ENCODE peak calls at places on chromosomes 3 and 15, in five cellular contexts. T is chondrocyte, E is adrenal gland, W is GM19239, N is fibroblast of mammary gland. R is an unnamed sample.

GRCh38 chr3:5505163-5505562 is 317.7 kb downstream of the EDEM1 start:
- DNase-seq in T (no peak), E (no peak), W (no peak), N (no peak), R (no peak)

GRCh38 chr3:19547665-19548464 is 386.2 kb downstream of the EFHB start:
- DNase-seq in T (no peak), E (no peak), W (no peak), N (no peak), R (no peak)

GRCh38 chr15:44712108-44713005 is 1.0 kb downstream of the B2M start:
- DNase-seq in T (no peak), E (peak), W (no peak), N (peak), R (peak)

GRCh38 chr15:92915766-92916435 is 15.8 kb downstream of the CHD2 start:
- DNase-seq in T (no peak), E (no peak), W (no peak), N (no peak), R (peak)

GRCh38 chr3:134864644-134865043 is 69.6 kb downstream of the EPHB1 start:
- DNase-seq in T (no peak), E (no peak), W (no peak), N (peak), R (no peak)

GRCh38 chr15:60830479-60830878 is 351.5 kb upstream of the ICE2 start:
- DNase-seq in T (no peak), E (no peak), W (no peak), N (peak), R (peak)

GRCh38 chr3:155049959-155050358 is 30.2 kb upstream of the MME start:
- DNase-seq in T (no peak), E (no peak), W (no peak), N (no peak), R (no peak)

GRCh38 chr15:67746022-67746421 is 79.3 kb upstream of the SKOR1 start:
- DNase-seq in T (no peak), E (no peak), W (no peak), N (peak), R (no peak)

GRCh38 chr15:28191832-28192231 is 92.7 kb upstream of the OCA2 start:
- DNase-seq in T (no peak), E (peak), W (no peak), N (peak), R (peak)

GRCh38 chr15:78195735-78196201 is 38.6 kb downstream of the ACSBG1 start:
- DNase-seq in T (peak), E (peak), W (peak), N (no peak), R (no peak)

GRCh38 chr3:165643433-165643824 is 193.8 kb downstream of the BCHE start:
- DNase-seq in T (no peak), E (no peak), W (no peak), N (peak), R (peak)

GRCh38 chr3:31610700-31611275 is 78.1 kb downstream of the STT3B start:
- DNase-seq in T (no peak), E (no peak), W (no peak), N (peak), R (peak)

GRCh38 chr3:45950686-45951600 is 7.7 kb downstream of the CXCR6 start:
- DNase-seq in T (no peak), E (no peak), W (no peak), N (no peak), R (no peak)

GRCh38 chr15:30962079-30962478 is 29.3 kb downstream of the MTMR10 start:
- DNase-seq in T (no peak), E (no peak), W (no peak), N (no peak), R (no peak)

GRCh38 chr3:53900666-53901331 is 9.1 kb upstream of the SELENOK start:
- DNase-seq in T (no peak), E (no peak), W (no peak), N (no peak), R (no peak)

GRCh38 chr15:23467110-23467600 is 20.1 kb upstream of the GOLGA6L2 start:
- DNase-seq in T (no peak), E (no peak), W (peak), N (peak), R (peak)

GRCh38 chr3:161014997-161015749 is 90.0 kb downstream of the B3GALNT1 start:
- DNase-seq in T (no peak), E (no peak), W (no peak), N (no peak), R (no peak)

GRCh38 chr15:94252906-94253305 is 21.5 kb downstream of the MCTP2 start:
- DNase-seq in T (no peak), E (no peak), W (no peak), N (no peak), R (no peak)

GRCh38 chr3:44289882-44290462 is 48.3 kb downstream of the TOPAZ1 start:
- DNase-seq in T (no peak), E (no peak), W (no peak), N (no peak), R (no peak)

GRCh38 chr3:133464573-133464972 is 64.7 kb downstream of the BFSP2 start:
- DNase-seq in T (no peak), E (no peak), W (no peak), N (peak), R (peak)

GRCh38 chr15:34360298-34360697 is 6.7 kb downstream of the LPCAT4 start:
- DNase-seq in T (no peak), E (no peak), W (no peak), N (no peak), R (no peak)

GRCh38 chr3:16697437-16698258 is 92.4 kb upstream of the DAZL start:
- DNase-seq in T (no peak), E (no peak), W (no peak), N (peak), R (peak)

GRCh38 chr3:160437083-160437455 is 12.5 kb downstream of the TRIM59 start:
- DNase-seq in T (no peak), E (no peak), W (no peak), N (no peak), R (no peak)

GRCh38 chr3:170725285-170725731 is 139.4 kb upstream of the SLC7A14 start:
- DNase-seq in T (no peak), E (no peak), W (no peak), N (peak), R (no peak)

GRCh38 chr15:40992241-40992741 is 39.0 kb downstream of the CHAC1 start:
- DNase-seq in T (no peak), E (no peak), W (no peak), N (no peak), R (no peak)

GRCh38 chr3:69671082-69671952 is 67.9 kb upstream of the MITF start:
- DNase-seq in T (no peak), E (peak), W (peak), N (peak), R (peak)

GRCh38 chr3:120196333-120196732 is 88.7 kb downstream of the GPR156 start:
- DNase-seq in T (no peak), E (no peak), W (no peak), N (no peak), R (no peak)

GRCh38 chr3:74045000-74045399 is 420.3 kb upstream of the PDZRN3 start:
- DNase-seq in T (no peak), E (no peak), W (no peak), N (no peak), R (no peak)

GRCh38 chr15:42343596-42344232 is 15.6 kb upstream of the CAPN3 start:
- DNase-seq in T (no peak), E (no peak), W (no peak), N (no peak), R (no peak)

GRCh38 chr15:78265752-78266224 is 1.4 kb downstream of the DNAJA4 start:
- DNase-seq in T (no peak), E (no peak), W (no peak), N (peak), R (peak)

GRCh38 chr3:9080165-9080564 is 116.9 kb upstream of the RAD18 start:
- DNase-seq in T (no peak), E (no peak), W (no peak), N (peak), R (no peak)

GRCh38 chr15:77579498-77580188 is 53.1 kb downstream of the LINGO1 start:
- DNase-seq in T (no peak), E (no peak), W (no peak), N (no peak), R (no peak)

GRCh38 chr15:49415638-49416037 is 7.4 kb upstream of the FGF7 start:
- DNase-seq in T (no peak), E (no peak), W (no peak), N (peak), R (peak)

GRCh38 chr15:86231864-86232801 is 152.5 kb downstream of the AGBL1 start:
- DNase-seq in T (no peak), E (peak), W (no peak), N (peak), R (peak)

GRCh38 chr3:168077091-168077490 is 18.6 kb downstream of the GOLIM4 start:
- DNase-seq in T (no peak), E (no peak), W (no peak), N (no peak), R (no peak)

GRCh38 chr3:83941990-83942710 is 1016.6 kb upstream of the CADM2 start:
- DNase-seq in T (no peak), E (no peak), W (no peak), N (no peak), R (no peak)

GRCh38 chr15:29785068-29785467 is 37.2 kb downstream of the TJP1 start:
- DNase-seq in T (no peak), E (no peak), W (no peak), N (no peak), R (peak)

GRCh38 chr3:126961791-126962461 is 21.0 kb upstream of the PLXNA1 start:
- DNase-seq in T (peak), E (no peak), W (no peak), N (peak), R (no peak)

GRCh38 chr3:81732642-81733041 is 28.8 kb downstream of the GBE1 start:
- DNase-seq in T (no peak), E (no peak), W (no peak), N (no peak), R (no peak)